ENCODE peak calls at places on chromosomes 2 and 18, in six cellular contexts. M, F, I, Z, O and K are unnamed samples.
A peak's percentile ranks its signal among the peaks of the same experiment; 100 is the strongest.

GRCh38 chr2:55926974-55927373 is 3.4 kb upstream of the EFEMP1 start:
- DNase-seq in M (no peak), F (no peak), I (no peak), Z (no peak), O (no peak), K (no peak)

GRCh38 chr2:36544638-36545338 is 53.2 kb downstream of the FEZ2 start:
- DNase-seq in M (no peak), F (no peak), I (no peak), Z (no peak), O (no peak), K (no peak)

GRCh38 chr2:131413148-131413747 is 49.3 kb upstream of the RAB6D start:
- DNase-seq in M (no peak), F (peak; percentile 49), I (no peak), Z (no peak), O (peak; percentile 50), K (no peak)

GRCh38 chr2:172510083-172510482 is 45.8 kb upstream of the PDK1 start:
- DNase-seq in M (no peak), F (no peak), I (no peak), Z (no peak), O (no peak), K (no peak)

GRCh38 chr2:202436631-202437030 is 60.5 kb downstream of the BMPR2 start:
- DNase-seq in M (no peak), F (no peak), I (no peak), Z (no peak), O (no peak), K (no peak)

GRCh38 chr2:112317303-112318158 is 42.1 kb downstream of the ZC3H6 start:
- DNase-seq in M (no peak), F (no peak), I (no peak), Z (no peak), O (no peak), K (no peak)

GRCh38 chr2:241809383-241810303 is 650 bp downstream of the NEU4 start:
- DNase-seq in M (peak; percentile 8), F (no peak), I (no peak), Z (no peak), O (peak; percentile 3), K (peak; percentile 59)

GRCh38 chr2:198863655-198864054 is 594.1 kb downstream of the SATB2 start:
- DNase-seq in M (no peak), F (no peak), I (no peak), Z (no peak), O (no peak), K (no peak)

GRCh38 chr18:34493566-34494358 is 216.3 kb upstream of the DTNA start:
- DNase-seq in M (no peak), F (no peak), I (peak; percentile 52), Z (no peak), O (no peak), K (peak; percentile 60)

GRCh38 chr18:79442508-79443221 is 46.9 kb downstream of the NFATC1 start:
- DNase-seq in M (no peak), F (no peak), I (no peak), Z (no peak), O (no peak), K (no peak)

GRCh38 chr2:101306410-101306809 is 2.1 kb downstream of the RNF149 start:
- DNase-seq in M (no peak), F (no peak), I (no peak), Z (no peak), O (peak; percentile 37), K (no peak)

GRCh38 chr2:143355814-143356213 is 226.6 kb downstream of the ARHGAP15 start:
- DNase-seq in M (no peak), F (no peak), I (no peak), Z (no peak), O (no peak), K (no peak)

GRCh38 chr2:120747281-120747680 is 11.6 kb downstream of the GLI2 start:
- DNase-seq in M (no peak), F (no peak), I (no peak), Z (no peak), O (no peak), K (no peak)

GRCh38 chr2:158998486-158999248 is 30.2 kb downstream of the TANC1 start:
- DNase-seq in M (no peak), F (no peak), I (no peak), Z (no peak), O (no peak), K (no peak)

GRCh38 chr2:2524340-2524941 is 193.4 kb upstream of the MYT1L start:
- DNase-seq in M (no peak), F (no peak), I (peak; percentile 45), Z (no peak), O (no peak), K (no peak)

GRCh38 chr2:49490710-49491109 is 336.4 kb upstream of the FSHR start:
- DNase-seq in M (peak; percentile 50), F (no peak), I (no peak), Z (peak; percentile 24), O (peak; percentile 9), K (no peak)

GRCh38 chr2:41194235-41194634 is 742.3 kb upstream of the SLC8A1 start:
- DNase-seq in M (no peak), F (no peak), I (no peak), Z (no peak), O (no peak), K (no peak)

GRCh38 chr18:76565238-76566173 is 70.5 kb upstream of the ZNF516 start:
- DNase-seq in M (peak; percentile 57), F (no peak), I (peak; percentile 90), Z (peak; percentile 91), O (peak; percentile 16), K (peak; percentile 84)

GRCh38 chr2:168997113-168997512 is 34.0 kb downstream of the ABCB11 start:
- DNase-seq in M (no peak), F (no peak), I (no peak), Z (no peak), O (no peak), K (no peak)

GRCh38 chr2:208373460-208374089 is 33.0 kb upstream of the PTH2R start:
- DNase-seq in M (no peak), F (peak; percentile 37), I (no peak), Z (no peak), O (peak; percentile 33), K (no peak)

GRCh38 chr18:40868110-40868858 is 1086.8 kb upstream of the PIK3C3 start:
- DNase-seq in M (no peak), F (no peak), I (no peak), Z (no peak), O (no peak), K (no peak)

GRCh38 chr2:60554649-60555065 is 1.2 kb upstream of the BCL11A start:
- DNase-seq in M (peak; percentile 37), F (no peak), I (no peak), Z (no peak), O (peak; percentile 26), K (peak; percentile 87)

GRCh38 chr18:567119-567518 is 13.1 kb upstream of the CETN1 start:
- DNase-seq in M (no peak), F (no peak), I (no peak), Z (no peak), O (no peak), K (no peak)

GRCh38 chr2:14632133-14632936 is at the start of gene LRATD1:
- DNase-seq in M (peak; percentile 95), F (no peak), I (peak; percentile 93), Z (peak; percentile 85), O (peak; percentile 69), K (peak; percentile 73)

GRCh38 chr2:223046470-223047053 is 5.4 kb upstream of the KCNE4 start:
- DNase-seq in M (no peak), F (no peak), I (no peak), Z (no peak), O (no peak), K (no peak)

DNA sequence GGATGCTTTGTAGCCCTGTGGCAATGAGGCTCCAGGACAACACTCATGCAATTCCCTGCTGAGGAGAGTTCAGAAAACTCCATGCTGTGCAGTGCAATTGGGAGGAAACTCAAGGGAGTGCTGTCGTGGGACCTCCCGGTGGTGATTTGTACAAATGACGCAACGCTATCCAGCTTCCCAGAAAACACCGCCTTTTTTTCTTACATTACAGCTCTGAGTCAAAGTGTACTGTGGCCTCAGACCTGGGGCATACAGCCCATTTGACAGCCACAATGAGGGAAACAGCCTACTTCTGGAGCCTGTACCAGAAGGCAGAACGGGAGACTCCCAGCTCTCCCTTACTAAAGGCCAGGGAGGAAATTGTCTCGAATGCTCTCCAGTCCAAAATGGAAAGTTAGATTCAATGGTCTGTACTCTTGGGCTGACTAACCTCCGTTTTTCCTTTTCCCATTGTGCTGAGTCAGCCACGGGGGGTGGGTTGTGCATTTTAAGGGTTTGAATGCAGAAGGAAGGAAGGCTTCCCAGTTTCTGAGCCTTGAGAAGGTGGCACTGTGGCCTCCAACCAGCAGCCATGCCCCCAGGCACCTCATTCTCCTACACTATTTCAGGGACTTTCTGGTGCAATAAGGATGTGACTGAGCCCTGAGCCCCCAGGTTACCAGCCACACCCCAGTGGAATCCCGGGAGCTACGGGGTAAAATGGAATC is 16.4 kb upstream of the CYP1B1 start:
- DNase-seq in M (no peak), F (no peak), I (peak; percentile 82), Z (no peak), O (no peak), K (no peak)
- TF ChIP-seq POLR2AphosphoS5 in M (no peak), F (no peak), I (peak; percentile 38), Z (peak; percentile 63), O (no peak), K (peak; percentile 49)

GRCh38 chr2:96184188-96184587 is 24.4 kb downstream of the STARD7 start:
- DNase-seq in M (no peak), F (no peak), I (no peak), Z (no peak), O (no peak), K (no peak)
- H3K36me3 ChIP-seq in M (peaks cover 38% of the 10 kb centered on the region), F (peaks cover 31% of the 10 kb centered on the region), I (peaks cover 54% of the 10 kb centered on the region), Z (peaks cover 52% of the 10 kb centered on the region), O (peaks cover 44% of the 10 kb centered on the region), K (peaks cover 61% of the 10 kb centered on the region)

DNA sequence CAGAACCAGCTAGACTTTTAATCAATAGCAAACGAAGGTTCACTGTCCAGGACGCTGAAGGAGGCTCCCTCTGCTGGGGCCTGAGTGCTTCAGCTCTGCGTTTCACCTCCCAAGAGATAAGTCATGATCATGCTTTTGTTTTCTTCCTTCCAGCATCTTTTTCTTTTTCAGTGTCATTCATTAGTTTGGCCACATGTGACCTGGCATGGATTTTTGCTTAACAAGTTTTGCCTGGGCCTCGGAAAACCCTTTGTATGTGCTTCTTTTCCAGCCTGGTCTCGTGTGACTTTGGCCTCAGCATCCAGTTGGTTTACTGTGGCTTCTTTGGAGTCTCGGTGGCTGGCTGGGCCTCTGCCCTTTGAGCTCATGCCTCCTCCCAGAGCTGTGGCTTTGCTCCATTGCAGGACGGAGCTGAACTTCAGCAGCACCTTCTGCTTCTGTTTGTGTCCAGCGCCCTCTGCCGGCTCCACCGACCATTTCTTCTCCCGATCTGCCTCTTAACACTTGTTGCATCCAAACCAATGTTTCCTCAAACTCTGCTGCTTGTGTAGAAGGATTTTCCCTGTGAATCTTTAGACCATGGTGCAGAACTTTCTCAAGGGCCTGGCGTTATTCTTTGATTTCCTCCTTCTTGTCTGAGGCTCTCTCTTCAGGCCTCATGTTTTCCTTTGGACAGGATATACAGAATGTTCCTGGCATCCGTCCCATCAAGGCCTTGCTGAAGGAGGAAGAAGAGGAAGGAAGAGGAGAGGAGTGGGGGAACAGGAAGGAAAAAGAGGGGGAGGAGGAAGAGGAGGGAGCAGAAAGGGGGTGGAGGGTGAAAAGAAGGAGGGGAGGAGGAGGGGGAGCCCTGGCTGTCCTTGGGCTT is 23.6 kb upstream of the HES6 start:
- DNase-seq in M (peak; percentile 94), F (peak; percentile 73), I (peak; percentile 96), Z (peak; percentile 93), O (peak; percentile 55), K (peak; percentile 93)
- TF ChIP-seq POLR2AphosphoS5 in M (peak; percentile 58), F (no peak), I (peak; percentile 29), Z (no peak), O (no peak), K (no peak)

DNA sequence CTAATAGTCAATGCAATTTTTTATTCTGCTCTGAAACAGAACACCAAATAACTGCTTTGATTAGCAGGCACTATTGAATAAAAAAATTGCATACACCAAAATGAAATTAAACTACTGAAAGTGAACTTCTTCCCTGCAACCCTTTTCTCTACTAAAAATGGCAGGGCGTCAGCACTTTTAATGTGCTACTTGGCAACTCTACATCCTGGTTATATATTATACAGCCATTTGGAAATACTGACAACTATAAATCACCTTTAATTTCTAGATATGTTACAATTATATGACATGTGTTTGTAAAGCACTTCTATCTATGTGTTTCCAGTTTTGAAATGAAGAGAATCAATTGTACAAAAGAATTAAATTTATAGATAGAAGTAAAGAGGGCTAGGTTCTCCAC is 9.9 kb downstream of the NDUFS1 start:
- DNase-seq in M (no peak), F (no peak), I (no peak), Z (no peak), O (no peak), K (no peak)
- H3K36me3 ChIP-seq in M (peaks cover 52% of the 10 kb centered on the region), F (peaks cover 26% of the 10 kb centered on the region), I (peaks cover 79% of the 10 kb centered on the region), Z (peaks cover 46% of the 10 kb centered on the region), O (peaks cover 83% of the 10 kb centered on the region), K (peaks cover 61% of the 10 kb centered on the region)